ENCODE peak calls at places on chromosomes 3 and 15, in ten cellular contexts. H is PC-9, R is right atrium auricular region, M is adrenal gland, F is HL-60, Z is H9, V is mammary epithelial cell, N is PC-3, A is thyroid gland, O is dorsolateral prefrontal cortex. X is an unnamed sample.

GRCh38 chr3:66823010-66823399 is 175.1 kb upstream of the KBTBD8 start:
- DNase-seq in H (no peak), R (no peak), M (no peak), F (no peak), Z (no peak), V (no peak), N (no peak), A (no peak), O (no peak), X (no peak)

GRCh38 chr15:76974456-76975083 is 20.4 kb upstream of the PSTPIP1 start:
- DNase-seq in H (no peak), R (no peak), M (no peak), F (no peak), Z (no peak), V (no peak), N (no peak), A (no peak), O (no peak), X (no peak)

GRCh38 chr3:24382647-24383046 is 112.0 kb downstream of the THRB start:
- DNase-seq in H (no peak), R (no peak), M (no peak), F (no peak), Z (no peak), V (no peak), N (no peak), A (no peak), O (no peak), X (no peak)

GRCh38 chr3:32239638-32240550 is 1.4 kb downstream of the CMTM8 start:
- DNase-seq in H (peak), R (no peak), M (no peak), F (no peak), Z (peak), V (no peak), N (peak), A (no peak), O (no peak), X (no peak)

GRCh38 chr15:48449734-48450133 is 118.5 kb downstream of the DUT start:
- DNase-seq in H (no peak), R (no peak), M (no peak), F (no peak), Z (no peak), V (no peak), N (no peak), A (no peak), O (no peak), X (no peak)

GRCh38 chr15:79101866-79102581 is 11.4 kb upstream of the RASGRF1 start:
- DNase-seq in H (no peak), R (peak), M (no peak), F (no peak), Z (peak), V (peak), N (no peak), A (no peak), O (no peak), X (no peak)

GRCh38 chr3:108428580-108428979 is 81.8 kb downstream of the MYH15 start:
- DNase-seq in H (no peak), R (no peak), M (no peak), F (no peak), Z (no peak), V (no peak), N (no peak), A (peak), O (no peak), X (no peak)

GRCh38 chr3:127915115-127915936 is at the start of gene KBTBD12:
- DNase-seq in H (no peak), R (no peak), M (no peak), F (no peak), Z (peak), V (no peak), N (no peak), A (peak), O (peak), X (no peak)

GRCh38 chr3:427128-427527 is 230.6 kb downstream of the CHL1 start:
- DNase-seq in H (no peak), R (no peak), M (no peak), F (no peak), Z (no peak), V (no peak), N (no peak), A (no peak), O (no peak), X (no peak)

GRCh38 chr3:45906681-45907220 is 20.4 kb downstream of the CCR9 start:
- DNase-seq in H (no peak), R (no peak), M (no peak), F (no peak), Z (peak), V (no peak), N (peak), A (no peak), O (no peak), X (no peak)

GRCh38 chr3:172562881-172563835 is 39.9 kb upstream of the TNFSF10 start:
- DNase-seq in H (peak), R (no peak), M (peak), F (peak), Z (no peak), V (peak), N (peak), A (no peak), O (no peak), X (no peak)

GRCh38 chr3:196238612-196239190 is 22.4 kb downstream of the SLC51A start:
- DNase-seq in H (no peak), R (no peak), M (no peak), F (no peak), Z (no peak), V (peak), N (no peak), A (no peak), O (no peak), X (no peak)

GRCh38 chr15:29924750-29925149 is 102.5 kb upstream of the TJP1 start:
- DNase-seq in H (peak), R (no peak), M (no peak), F (no peak), Z (peak), V (peak), N (peak), A (peak), O (no peak), X (no peak)

GRCh38 chr15:69099976-69100375 is 60.5 kb upstream of the GLCE start:
- DNase-seq in H (no peak), R (no peak), M (no peak), F (no peak), Z (no peak), V (no peak), N (no peak), A (no peak), O (no peak), X (no peak)
- H3K27ac ChIP-seq in H (no peak), R (no peak), M (no peak), F (no peak), Z (no peak), V (no peak), N (no peak), A (no peak), O (no peak), X (no peak)

DNA sequence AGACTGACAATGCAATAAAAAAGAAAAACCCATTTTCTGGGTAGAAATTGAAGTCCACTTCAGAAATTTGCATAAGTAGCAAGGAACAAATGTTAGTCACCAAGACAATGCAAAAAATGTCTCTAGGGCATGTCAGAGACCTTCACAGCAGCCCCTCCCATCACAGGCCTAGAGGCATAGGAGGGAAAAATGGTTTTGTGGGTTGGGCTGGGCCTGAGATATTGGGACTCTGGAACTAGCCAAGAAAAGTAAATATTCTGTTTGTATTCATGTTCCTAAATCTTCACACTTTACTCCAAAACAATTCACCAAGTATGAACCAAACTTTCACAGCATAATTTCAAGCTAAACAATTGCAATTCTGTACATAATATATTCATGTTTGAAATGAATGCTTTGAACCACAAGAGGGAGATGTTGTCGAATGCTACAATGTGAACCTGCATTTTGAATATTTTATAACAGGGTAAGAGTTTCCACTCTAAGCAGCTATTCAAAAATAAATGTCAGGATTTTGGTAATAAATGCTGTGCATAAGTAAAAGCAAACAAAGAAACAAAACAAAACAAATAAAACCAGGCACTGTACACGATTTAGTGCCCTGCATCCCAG is 429.2 kb downstream of the OTOL1 start:
- DNase-seq in H (no peak), R (no peak), M (no peak), F (no peak), Z (no peak), V (no peak), N (peak), A (no peak), O (no peak), X (no peak)
- TF ChIP-seq CTCF in H (peak), R (peak), M (no peak), F (no peak), Z (peak), V (no peak), N (peak), A (no peak), O (no peak), X (no peak)

GRCh38 chr3:143311096-143311495 is 191.5 kb downstream of the CHST2 start:
- DNase-seq in H (no peak), R (no peak), M (no peak), F (no peak), Z (no peak), V (no peak), N (no peak), A (no peak), O (no peak), X (no peak)

GRCh38 chr3:143309622-143310190 is 190.1 kb downstream of the CHST2 start:
- DNase-seq in H (no peak), R (no peak), M (no peak), F (no peak), Z (no peak), V (no peak), N (no peak), A (no peak), O (no peak), X (no peak)

GRCh38 chr3:143302638-143303171 is 183.1 kb downstream of the CHST2 start:
- DNase-seq in H (no peak), R (peak), M (peak), F (no peak), Z (peak), V (peak), N (peak), A (peak), O (peak), X (no peak)

GRCh38 chr3:143307613-143308183 is 188.1 kb downstream of the CHST2 start:
- DNase-seq in H (no peak), R (peak), M (peak), F (no peak), Z (no peak), V (peak), N (peak), A (no peak), O (no peak), X (no peak)

DNA sequence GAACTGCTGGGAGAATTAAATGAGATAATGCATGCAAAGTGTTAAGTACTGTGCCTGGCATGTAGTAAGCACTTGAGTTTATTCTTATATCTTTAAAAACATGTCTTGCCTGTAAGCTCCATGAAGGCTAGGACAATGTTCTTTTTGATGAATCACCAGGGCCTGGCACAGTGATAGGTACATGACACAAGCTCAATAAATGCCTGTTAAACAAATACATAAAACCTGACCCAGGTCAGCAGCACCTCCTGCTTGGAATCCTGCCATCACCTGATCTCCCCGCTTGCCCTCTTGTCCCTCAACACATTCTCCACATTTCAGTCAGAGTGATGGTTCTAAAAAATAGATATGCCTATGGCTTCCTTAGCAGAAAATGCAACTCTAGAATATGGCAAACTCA is 186.8 kb downstream of the CHST2 start:
- DNase-seq in H (no peak), R (no peak), M (no peak), F (no peak), Z (no peak), V (peak), N (peak), A (no peak), O (no peak), X (no peak)
- H3K27ac ChIP-seq in H (no peak), R (no peak), M (no peak), F (no peak), Z (no peak), V (no peak), N (peak), A (no peak), O (no peak), X (no peak)

GRCh38 chr15:66287461-66288055 is 5.8 kb upstream of the DIS3L start:
- DNase-seq in H (peak), R (no peak), M (no peak), F (no peak), Z (no peak), V (peak), N (peak), A (no peak), O (no peak), X (no peak)
- TF ChIP-seq CTCF in H (peak), R (peak), M (peak), F (no peak), Z (peak), V (peak), N (peak), A (peak), O (peak), X (peak)

X was measured in tibial nerve.